ENCODE peak calls at places on chromosomes 13 and 19, in nine cellular contexts. One of them, this sample, is unnamed.

GRCh38 chr19:32720936-32721250 is 1.3 kb downstream of the TDRD12 start:
- DNase-seq in IMR-90: no peak
- DNase-seq in K562: no peak
- DNase-seq in H1: no peak
- DNase-seq in H54: no peak
- DNase-seq in A549: no peak
- DNase-seq in prostate gland: no peak
- DNase-seq in uterus: no peak
- DNase-seq in esophagus squamous epithelium: no peak
- DNase-seq in this sample: no peak

GRCh38 chr19:29268721-29269483 is 56.0 kb upstream of the UQCRFS1 start:
- DNase-seq in IMR-90: no peak
- DNase-seq in K562: no peak
- DNase-seq in H1: no peak
- DNase-seq in H54: no peak
- DNase-seq in A549: no peak
- DNase-seq in prostate gland: no peak
- DNase-seq in uterus: no peak
- DNase-seq in esophagus squamous epithelium: no peak
- DNase-seq in this sample: no peak

GRCh38 chr13:89726690-89727435 is 1620.6 kb upstream of the MIR17HG start:
- DNase-seq in IMR-90: peak
- DNase-seq in K562: no peak
- DNase-seq in H1: no peak
- DNase-seq in H54: peak
- DNase-seq in A549: peak
- DNase-seq in prostate gland: no peak
- DNase-seq in uterus: no peak
- DNase-seq in esophagus squamous epithelium: no peak
- DNase-seq in this sample: no peak

GRCh38 chr19:3981373-3981735 is 3.9 kb downstream of the EEF2 start:
- DNase-seq in IMR-90: no peak
- DNase-seq in K562: no peak
- DNase-seq in H1: no peak
- DNase-seq in H54: no peak
- DNase-seq in A549: no peak
- DNase-seq in prostate gland: no peak
- DNase-seq in uterus: no peak
- DNase-seq in esophagus squamous epithelium: no peak
- DNase-seq in this sample: no peak

GRCh38 chr13:113970810-113971470 is 2.9 kb downstream of the C13orf46 start:
- DNase-seq in IMR-90: peak
- DNase-seq in K562: no peak
- DNase-seq in H1: no peak
- DNase-seq in H54: no peak
- DNase-seq in A549: no peak
- DNase-seq in prostate gland: peak
- DNase-seq in uterus: peak
- DNase-seq in esophagus squamous epithelium: no peak
- DNase-seq in this sample: no peak

GRCh38 chr13:64248371-64249065 is 2832.9 kb upstream of the PCDH20 start:
- DNase-seq in IMR-90: peak
- DNase-seq in K562: no peak
- DNase-seq in H1: no peak
- DNase-seq in H54: no peak
- DNase-seq in A549: no peak
- DNase-seq in prostate gland: no peak
- DNase-seq in uterus: no peak
- DNase-seq in esophagus squamous epithelium: no peak
- DNase-seq in this sample: no peak

GRCh38 chr13:33577037-33577436 is 240.9 kb upstream of the RFC3 start:
- DNase-seq in IMR-90: peak
- DNase-seq in K562: no peak
- DNase-seq in H1: no peak
- DNase-seq in H54: no peak
- DNase-seq in A549: no peak
- DNase-seq in prostate gland: no peak
- DNase-seq in uterus: no peak
- DNase-seq in esophagus squamous epithelium: no peak
- DNase-seq in this sample: no peak

GRCh38 chr19:32798201-32798600 is 71.4 kb downstream of the SLC7A9 start:
- DNase-seq in IMR-90: no peak
- DNase-seq in K562: no peak
- DNase-seq in H1: no peak
- DNase-seq in H54: no peak
- DNase-seq in A549: no peak
- DNase-seq in prostate gland: no peak
- DNase-seq in uterus: no peak
- DNase-seq in esophagus squamous epithelium: no peak
- DNase-seq in this sample: no peak

GRCh38 chr13:77457989-77458388 is 77.5 kb upstream of the SCEL start:
- DNase-seq in IMR-90: no peak
- DNase-seq in K562: no peak
- DNase-seq in H1: no peak
- DNase-seq in H54: no peak
- DNase-seq in A549: no peak
- DNase-seq in prostate gland: no peak
- DNase-seq in uterus: no peak
- DNase-seq in esophagus squamous epithelium: no peak
- DNase-seq in this sample: no peak

GRCh38 chr19:30722236-30722635 is 350.1 kb downstream of the ZNF536 start:
- DNase-seq in IMR-90: no peak
- DNase-seq in K562: no peak
- DNase-seq in H1: no peak
- DNase-seq in H54: no peak
- DNase-seq in A549: no peak
- DNase-seq in prostate gland: no peak
- DNase-seq in uterus: no peak
- DNase-seq in esophagus squamous epithelium: no peak
- DNase-seq in this sample: no peak

GRCh38 chr19:58261600-58261967 is 17.2 kb upstream of the ZNF8 start:
- DNase-seq in IMR-90: no peak
- DNase-seq in K562: no peak
- DNase-seq in H1: no peak
- DNase-seq in H54: no peak
- DNase-seq in A549: no peak
- DNase-seq in prostate gland: no peak
- DNase-seq in uterus: no peak
- DNase-seq in esophagus squamous epithelium: no peak
- DNase-seq in this sample: no peak

GRCh38 chr19:16136185-16137067 is 7.1 kb upstream of the HSH2D start:
- DNase-seq in IMR-90: no peak
- DNase-seq in K562: no peak
- DNase-seq in H1: no peak
- DNase-seq in H54: no peak
- DNase-seq in A549: no peak
- DNase-seq in prostate gland: no peak
- DNase-seq in uterus: no peak
- DNase-seq in esophagus squamous epithelium: no peak
- DNase-seq in this sample: no peak

GRCh38 chr13:19852766-19853165 is 10.7 kb downstream of the ZMYM5 start:
- DNase-seq in IMR-90: no peak
- DNase-seq in K562: no peak
- DNase-seq in H1: no peak
- DNase-seq in H54: no peak
- DNase-seq in A549: no peak
- DNase-seq in prostate gland: no peak
- DNase-seq in uterus: no peak
- DNase-seq in esophagus squamous epithelium: no peak
- DNase-seq in this sample: no peak

GRCh38 chr19:33775731-33776487 is 20.8 kb upstream of the KCTD15 start:
- DNase-seq in IMR-90: no peak
- DNase-seq in K562: no peak
- DNase-seq in H1: no peak
- DNase-seq in H54: no peak
- DNase-seq in A549: no peak
- DNase-seq in prostate gland: no peak
- DNase-seq in uterus: no peak
- DNase-seq in esophagus squamous epithelium: no peak
- DNase-seq in this sample: no peak

GRCh38 chr19:799076-799881 is 2.0 kb downstream of the PTBP1 start:
- DNase-seq in IMR-90: peak
- DNase-seq in K562: peak
- DNase-seq in H1: peak
- DNase-seq in H54: no peak
- DNase-seq in A549: no peak
- DNase-seq in prostate gland: no peak
- DNase-seq in uterus: no peak
- DNase-seq in esophagus squamous epithelium: no peak
- DNase-seq in this sample: peak

GRCh38 chr19:29567366-29567915 is 38.6 kb upstream of the POP4 start:
- DNase-seq in IMR-90: no peak
- DNase-seq in K562: no peak
- DNase-seq in H1: no peak
- DNase-seq in H54: no peak
- DNase-seq in A549: no peak
- DNase-seq in prostate gland: no peak
- DNase-seq in uterus: no peak
- DNase-seq in esophagus squamous epithelium: no peak
- DNase-seq in this sample: no peak

GRCh38 chr13:94328336-94329041 is 151.0 kb downstream of the DCT start:
- DNase-seq in IMR-90: no peak
- DNase-seq in K562: no peak
- DNase-seq in H1: no peak
- DNase-seq in H54: no peak
- DNase-seq in A549: no peak
- DNase-seq in prostate gland: no peak
- DNase-seq in uterus: no peak
- DNase-seq in esophagus squamous epithelium: no peak
- DNase-seq in this sample: no peak

GRCh38 chr19:14333101-14333871 is 48.0 kb upstream of the ADGRE5 start:
- DNase-seq in IMR-90: no peak
- DNase-seq in K562: no peak
- DNase-seq in H1: peak
- DNase-seq in H54: peak
- DNase-seq in A549: peak
- DNase-seq in prostate gland: no peak
- DNase-seq in uterus: no peak
- DNase-seq in esophagus squamous epithelium: no peak
- DNase-seq in this sample: no peak

GRCh38 chr19:12757544-12758274 is 6.1 kb downstream of the BEST2 start:
- DNase-seq in IMR-90: peak
- DNase-seq in K562: peak
- DNase-seq in H1: peak
- DNase-seq in H54: peak
- DNase-seq in A549: peak
- DNase-seq in prostate gland: peak
- DNase-seq in uterus: peak
- DNase-seq in esophagus squamous epithelium: no peak
- DNase-seq in this sample: peak

GRCh38 chr13:23432589-23432988 is 913 bp downstream of the SACS start:
- DNase-seq in IMR-90: peak
- DNase-seq in K562: no peak
- DNase-seq in H1: no peak
- DNase-seq in H54: no peak
- DNase-seq in A549: no peak
- DNase-seq in prostate gland: no peak
- DNase-seq in uterus: no peak
- DNase-seq in esophagus squamous epithelium: no peak
- DNase-seq in this sample: no peak

GRCh38 chr13:107234315-107234714 is 666.4 kb upstream of the ARGLU1 start:
- DNase-seq in IMR-90: no peak
- DNase-seq in K562: no peak
- DNase-seq in H1: no peak
- DNase-seq in H54: no peak
- DNase-seq in A549: no peak
- DNase-seq in prostate gland: no peak
- DNase-seq in uterus: no peak
- DNase-seq in esophagus squamous epithelium: no peak
- DNase-seq in this sample: no peak

GRCh38 chr19:1264801-1265610 is 4.1 kb upstream of the CIRBP start:
- DNase-seq in IMR-90: peak
- DNase-seq in K562: peak
- DNase-seq in H1: peak
- DNase-seq in H54: peak
- DNase-seq in A549: peak
- DNase-seq in prostate gland: peak
- DNase-seq in uterus: peak
- DNase-seq in esophagus squamous epithelium: no peak
- DNase-seq in this sample: no peak

GRCh38 chr13:26785845-26786630 is 25.5 kb upstream of the GPR12 start:
- DNase-seq in IMR-90: no peak
- DNase-seq in K562: no peak
- DNase-seq in H1: peak
- DNase-seq in H54: no peak
- DNase-seq in A549: no peak
- DNase-seq in prostate gland: no peak
- DNase-seq in uterus: no peak
- DNase-seq in esophagus squamous epithelium: no peak
- DNase-seq in this sample: no peak
- TF ChIP-seq POLR2A in IMR-90: no peak
- TF ChIP-seq POLR2A in K562: no peak
- TF ChIP-seq POLR2A in H1: no peak
- TF ChIP-seq POLR2A in H54: peak
- TF ChIP-seq POLR2A in A549: no peak
- TF ChIP-seq POLR2A in prostate gland: no peak
- TF ChIP-seq POLR2A in uterus: no peak
- TF ChIP-seq POLR2A in esophagus squamous epithelium: no peak
- TF ChIP-seq POLR2A in this sample: peak

GRCh38 chr13:49258097-49258796 is 10.5 kb downstream of the CDADC1 start:
- DNase-seq in IMR-90: no peak
- DNase-seq in K562: no peak
- DNase-seq in H1: no peak
- DNase-seq in H54: no peak
- DNase-seq in A549: no peak
- DNase-seq in prostate gland: no peak
- DNase-seq in uterus: no peak
- DNase-seq in esophagus squamous epithelium: no peak
- DNase-seq in this sample: no peak
- TF ChIP-seq POLR2A in IMR-90: no peak
- TF ChIP-seq POLR2A in K562: no peak
- TF ChIP-seq POLR2A in H1: no peak
- TF ChIP-seq POLR2A in H54: no peak
- TF ChIP-seq POLR2A in A549: no peak
- TF ChIP-seq POLR2A in prostate gland: no peak
- TF ChIP-seq POLR2A in uterus: no peak
- TF ChIP-seq POLR2A in esophagus squamous epithelium: no peak
- TF ChIP-seq POLR2A in this sample: no peak

GRCh38 chr19:45681391-45682015 is 10.2 kb downstream of the SNRPD2 start:
- DNase-seq in IMR-90: peak
- DNase-seq in K562: peak
- DNase-seq in H1: peak
- DNase-seq in H54: peak
- DNase-seq in A549: peak
- DNase-seq in prostate gland: peak
- DNase-seq in uterus: peak
- DNase-seq in esophagus squamous epithelium: peak
- DNase-seq in this sample: peak
- TF ChIP-seq POLR2A in IMR-90: no peak
- TF ChIP-seq POLR2A in K562: peak
- TF ChIP-seq POLR2A in H1: no peak
- TF ChIP-seq POLR2A in H54: no peak
- TF ChIP-seq POLR2A in A549: no peak
- TF ChIP-seq POLR2A in prostate gland: peak
- TF ChIP-seq POLR2A in uterus: peak
- TF ChIP-seq POLR2A in esophagus squamous epithelium: no peak
- TF ChIP-seq POLR2A in this sample: no peak

DNA sequence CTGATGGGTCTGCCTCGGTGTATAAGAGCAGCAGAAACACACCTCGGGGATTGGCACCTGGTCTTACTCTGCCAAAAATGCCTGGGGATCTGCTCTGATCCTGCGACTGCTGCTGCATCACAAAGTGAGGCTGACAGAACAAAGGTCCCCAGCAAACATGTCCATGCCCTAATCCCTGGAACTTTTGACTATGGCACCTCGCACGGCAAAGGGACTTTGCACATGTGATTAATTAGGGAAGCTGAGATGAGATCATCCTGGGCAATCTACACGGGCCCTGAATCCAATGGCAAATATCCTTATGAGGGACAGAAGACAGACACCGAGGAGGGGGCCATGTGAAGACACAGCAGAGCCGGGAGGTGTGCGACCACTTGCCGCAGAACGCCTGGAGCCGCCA is 8.5 kb downstream of the GGACT start:
- DNase-seq in IMR-90: no peak
- DNase-seq in K562: no peak
- DNase-seq in H1: no peak
- DNase-seq in H54: no peak
- DNase-seq in A549: no peak
- DNase-seq in prostate gland: no peak
- DNase-seq in uterus: no peak
- DNase-seq in esophagus squamous epithelium: no peak
- DNase-seq in this sample: no peak
- TF ChIP-seq POLR2A in IMR-90: no peak
- TF ChIP-seq POLR2A in K562: no peak
- TF ChIP-seq POLR2A in H1: no peak
- TF ChIP-seq POLR2A in H54: no peak
- TF ChIP-seq POLR2A in A549: no peak
- TF ChIP-seq POLR2A in prostate gland: no peak
- TF ChIP-seq POLR2A in uterus: no peak
- TF ChIP-seq POLR2A in esophagus squamous epithelium: no peak
- TF ChIP-seq POLR2A in this sample: no peak

This sample was measured in erythroblast.